ENCODE peak calls at places on chromosomes 12 and 14, in eight cellular contexts. One of them, this sample, is unnamed.

GRCh38 chr14:90301580-90302181 is 30.1 kb downstream of the NRDE2 start:
- DNase-seq in C1 segment of cervical spinal cord: no peak
- DNase-seq in stimulated activated CD4-positive, alpha-beta T cell treated with anti-CD3 and anti-CD28 coated beads, Interleukin-4, amount 100 ng/mL, for 4 hours: no peak
- DNase-seq in tibial artery: no peak
- DNase-seq in EH: peak
- DNase-seq in Jurkat, Clone E6-1: peak
- DNase-seq in COR-L47: peak
- DNase-seq in left ventricle myocardium inferior: no peak
- DNase-seq in this sample: no peak

GRCh38 chr12:1836854-1837411 is 16.6 kb downstream of the LRTM2 start:
- DNase-seq in C1 segment of cervical spinal cord: peak
- DNase-seq in stimulated activated CD4-positive, alpha-beta T cell treated with anti-CD3 and anti-CD28 coated beads, Interleukin-4, amount 100 ng/mL, for 4 hours: no peak
- DNase-seq in tibial artery: no peak
- DNase-seq in EH: no peak
- DNase-seq in Jurkat, Clone E6-1: no peak
- DNase-seq in COR-L47: no peak
- DNase-seq in left ventricle myocardium inferior: no peak
- DNase-seq in this sample: no peak

GRCh38 chr12:96130396-96131059 is 63.6 kb upstream of the ELK3 start:
- DNase-seq in C1 segment of cervical spinal cord: no peak
- DNase-seq in stimulated activated CD4-positive, alpha-beta T cell treated with anti-CD3 and anti-CD28 coated beads, Interleukin-4, amount 100 ng/mL, for 4 hours: no peak
- DNase-seq in tibial artery: no peak
- DNase-seq in EH: no peak
- DNase-seq in Jurkat, Clone E6-1: no peak
- DNase-seq in COR-L47: no peak
- DNase-seq in left ventricle myocardium inferior: no peak
- DNase-seq in this sample: no peak

GRCh38 chr14:102033241-102033640 is 53.6 kb downstream of the HSP90AA1 start:
- DNase-seq in C1 segment of cervical spinal cord: no peak
- DNase-seq in stimulated activated CD4-positive, alpha-beta T cell treated with anti-CD3 and anti-CD28 coated beads, Interleukin-4, amount 100 ng/mL, for 4 hours: no peak
- DNase-seq in tibial artery: no peak
- DNase-seq in EH: no peak
- DNase-seq in Jurkat, Clone E6-1: no peak
- DNase-seq in COR-L47: no peak
- DNase-seq in left ventricle myocardium inferior: no peak
- DNase-seq in this sample: no peak

GRCh38 chr14:74804219-74804825 is 41.2 kb downstream of the YLPM1 start:
- DNase-seq in C1 segment of cervical spinal cord: no peak
- DNase-seq in stimulated activated CD4-positive, alpha-beta T cell treated with anti-CD3 and anti-CD28 coated beads, Interleukin-4, amount 100 ng/mL, for 4 hours: no peak
- DNase-seq in tibial artery: no peak
- DNase-seq in EH: peak
- DNase-seq in Jurkat, Clone E6-1: peak
- DNase-seq in COR-L47: peak
- DNase-seq in left ventricle myocardium inferior: no peak
- DNase-seq in this sample: no peak

GRCh38 chr14:97692084-97692483 is 894.9 kb downstream of the VRK1 start:
- DNase-seq in C1 segment of cervical spinal cord: no peak
- DNase-seq in stimulated activated CD4-positive, alpha-beta T cell treated with anti-CD3 and anti-CD28 coated beads, Interleukin-4, amount 100 ng/mL, for 4 hours: no peak
- DNase-seq in tibial artery: no peak
- DNase-seq in EH: no peak
- DNase-seq in Jurkat, Clone E6-1: no peak
- DNase-seq in COR-L47: no peak
- DNase-seq in left ventricle myocardium inferior: no peak
- DNase-seq in this sample: no peak

GRCh38 chr12:95214466-95214865 is 2.8 kb downstream of the FGD6 start:
- DNase-seq in C1 segment of cervical spinal cord: no peak
- DNase-seq in stimulated activated CD4-positive, alpha-beta T cell treated with anti-CD3 and anti-CD28 coated beads, Interleukin-4, amount 100 ng/mL, for 4 hours: no peak
- DNase-seq in tibial artery: no peak
- DNase-seq in EH: no peak
- DNase-seq in Jurkat, Clone E6-1: no peak
- DNase-seq in COR-L47: no peak
- DNase-seq in left ventricle myocardium inferior: no peak
- DNase-seq in this sample: no peak

GRCh38 chr12:113236539-113237354 is 15.5 kb downstream of the TPCN1 start:
- DNase-seq in C1 segment of cervical spinal cord: no peak
- DNase-seq in stimulated activated CD4-positive, alpha-beta T cell treated with anti-CD3 and anti-CD28 coated beads, Interleukin-4, amount 100 ng/mL, for 4 hours: no peak
- DNase-seq in tibial artery: peak
- DNase-seq in EH: no peak
- DNase-seq in Jurkat, Clone E6-1: no peak
- DNase-seq in COR-L47: no peak
- DNase-seq in left ventricle myocardium inferior: peak
- DNase-seq in this sample: peak

GRCh38 chr14:51805541-51805940 is 54.9 kb upstream of the GNG2 start:
- DNase-seq in C1 segment of cervical spinal cord: no peak
- DNase-seq in stimulated activated CD4-positive, alpha-beta T cell treated with anti-CD3 and anti-CD28 coated beads, Interleukin-4, amount 100 ng/mL, for 4 hours: no peak
- DNase-seq in tibial artery: no peak
- DNase-seq in EH: no peak
- DNase-seq in Jurkat, Clone E6-1: no peak
- DNase-seq in COR-L47: no peak
- DNase-seq in left ventricle myocardium inferior: no peak
- DNase-seq in this sample: no peak

GRCh38 chr12:15520083-15520482 is 197.8 kb downstream of the PTPRO start:
- DNase-seq in C1 segment of cervical spinal cord: no peak
- DNase-seq in stimulated activated CD4-positive, alpha-beta T cell treated with anti-CD3 and anti-CD28 coated beads, Interleukin-4, amount 100 ng/mL, for 4 hours: no peak
- DNase-seq in tibial artery: no peak
- DNase-seq in EH: no peak
- DNase-seq in Jurkat, Clone E6-1: no peak
- DNase-seq in COR-L47: peak
- DNase-seq in left ventricle myocardium inferior: no peak
- DNase-seq in this sample: no peak

GRCh38 chr14:37550511-37550910 is 44.5 kb downstream of the FOXA1 start:
- DNase-seq in C1 segment of cervical spinal cord: no peak
- DNase-seq in stimulated activated CD4-positive, alpha-beta T cell treated with anti-CD3 and anti-CD28 coated beads, Interleukin-4, amount 100 ng/mL, for 4 hours: no peak
- DNase-seq in tibial artery: no peak
- DNase-seq in EH: peak
- DNase-seq in Jurkat, Clone E6-1: no peak
- DNase-seq in COR-L47: no peak
- DNase-seq in left ventricle myocardium inferior: no peak
- DNase-seq in this sample: no peak

GRCh38 chr12:107448198-107448597 is 237.4 kb upstream of the PWP1 start:
- DNase-seq in C1 segment of cervical spinal cord: no peak
- DNase-seq in stimulated activated CD4-positive, alpha-beta T cell treated with anti-CD3 and anti-CD28 coated beads, Interleukin-4, amount 100 ng/mL, for 4 hours: no peak
- DNase-seq in tibial artery: no peak
- DNase-seq in EH: peak
- DNase-seq in Jurkat, Clone E6-1: no peak
- DNase-seq in COR-L47: no peak
- DNase-seq in left ventricle myocardium inferior: no peak
- DNase-seq in this sample: no peak

GRCh38 chr14:60090864-60091519 is 731 bp upstream of the PCNX4 start:
- DNase-seq in C1 segment of cervical spinal cord: peak
- DNase-seq in stimulated activated CD4-positive, alpha-beta T cell treated with anti-CD3 and anti-CD28 coated beads, Interleukin-4, amount 100 ng/mL, for 4 hours: no peak
- DNase-seq in tibial artery: peak
- DNase-seq in EH: peak
- DNase-seq in Jurkat, Clone E6-1: peak
- DNase-seq in COR-L47: peak
- DNase-seq in left ventricle myocardium inferior: peak
- DNase-seq in this sample: peak

GRCh38 chr12:105623337-105623736 is 292.8 kb downstream of the C12orf75 start:
- DNase-seq in C1 segment of cervical spinal cord: no peak
- DNase-seq in stimulated activated CD4-positive, alpha-beta T cell treated with anti-CD3 and anti-CD28 coated beads, Interleukin-4, amount 100 ng/mL, for 4 hours: no peak
- DNase-seq in tibial artery: no peak
- DNase-seq in EH: no peak
- DNase-seq in Jurkat, Clone E6-1: no peak
- DNase-seq in COR-L47: no peak
- DNase-seq in left ventricle myocardium inferior: no peak
- DNase-seq in this sample: no peak

GRCh38 chr14:70139384-70139783 is 49.4 kb downstream of the SLC8A3 start:
- DNase-seq in C1 segment of cervical spinal cord: no peak
- DNase-seq in stimulated activated CD4-positive, alpha-beta T cell treated with anti-CD3 and anti-CD28 coated beads, Interleukin-4, amount 100 ng/mL, for 4 hours: no peak
- DNase-seq in tibial artery: no peak
- DNase-seq in EH: no peak
- DNase-seq in Jurkat, Clone E6-1: no peak
- DNase-seq in COR-L47: no peak
- DNase-seq in left ventricle myocardium inferior: no peak
- DNase-seq in this sample: no peak

GRCh38 chr12:82479511-82479910 is 121.2 kb downstream of the METTL25 start:
- DNase-seq in C1 segment of cervical spinal cord: no peak
- DNase-seq in stimulated activated CD4-positive, alpha-beta T cell treated with anti-CD3 and anti-CD28 coated beads, Interleukin-4, amount 100 ng/mL, for 4 hours: no peak
- DNase-seq in tibial artery: no peak
- DNase-seq in EH: peak
- DNase-seq in Jurkat, Clone E6-1: no peak
- DNase-seq in COR-L47: peak
- DNase-seq in left ventricle myocardium inferior: no peak
- DNase-seq in this sample: no peak

GRCh38 chr12:65798903-65799302 is 25.4 kb upstream of the HMGA2 start:
- DNase-seq in C1 segment of cervical spinal cord: no peak
- DNase-seq in stimulated activated CD4-positive, alpha-beta T cell treated with anti-CD3 and anti-CD28 coated beads, Interleukin-4, amount 100 ng/mL, for 4 hours: no peak
- DNase-seq in tibial artery: no peak
- DNase-seq in EH: no peak
- DNase-seq in Jurkat, Clone E6-1: no peak
- DNase-seq in COR-L47: no peak
- DNase-seq in left ventricle myocardium inferior: no peak
- DNase-seq in this sample: no peak

GRCh38 chr12:12010277-12011031 is 60.3 kb upstream of the BCL2L14 start:
- DNase-seq in C1 segment of cervical spinal cord: peak
- DNase-seq in stimulated activated CD4-positive, alpha-beta T cell treated with anti-CD3 and anti-CD28 coated beads, Interleukin-4, amount 100 ng/mL, for 4 hours: peak
- DNase-seq in tibial artery: peak
- DNase-seq in EH: peak
- DNase-seq in Jurkat, Clone E6-1: peak
- DNase-seq in COR-L47: no peak
- DNase-seq in left ventricle myocardium inferior: peak
- DNase-seq in this sample: peak

GRCh38 chr12:93741741-93742085 is 64.5 kb downstream of the CRADD start:
- DNase-seq in C1 segment of cervical spinal cord: no peak
- DNase-seq in stimulated activated CD4-positive, alpha-beta T cell treated with anti-CD3 and anti-CD28 coated beads, Interleukin-4, amount 100 ng/mL, for 4 hours: no peak
- DNase-seq in tibial artery: no peak
- DNase-seq in EH: peak
- DNase-seq in Jurkat, Clone E6-1: no peak
- DNase-seq in COR-L47: no peak
- DNase-seq in left ventricle myocardium inferior: no peak
- DNase-seq in this sample: no peak

GRCh38 chr14:91095178-91095577 is 18.7 kb upstream of the DGLUCY start:
- DNase-seq in C1 segment of cervical spinal cord: no peak
- DNase-seq in stimulated activated CD4-positive, alpha-beta T cell treated with anti-CD3 and anti-CD28 coated beads, Interleukin-4, amount 100 ng/mL, for 4 hours: no peak
- DNase-seq in tibial artery: no peak
- DNase-seq in EH: no peak
- DNase-seq in Jurkat, Clone E6-1: no peak
- DNase-seq in COR-L47: no peak
- DNase-seq in left ventricle myocardium inferior: no peak
- DNase-seq in this sample: peak

GRCh38 chr12:77392467-77392866 is 327.1 kb upstream of the E2F7 start:
- DNase-seq in C1 segment of cervical spinal cord: no peak
- DNase-seq in stimulated activated CD4-positive, alpha-beta T cell treated with anti-CD3 and anti-CD28 coated beads, Interleukin-4, amount 100 ng/mL, for 4 hours: no peak
- DNase-seq in tibial artery: no peak
- DNase-seq in EH: no peak
- DNase-seq in Jurkat, Clone E6-1: no peak
- DNase-seq in COR-L47: peak
- DNase-seq in left ventricle myocardium inferior: no peak
- DNase-seq in this sample: no peak

This sample was measured in gastrocnemius medialis.